ENCODE peak calls at places on chromosomes 6 and 20, in seven cellular contexts. One of them, this sample, is unnamed.

GRCh38 chr6:152087096-152087495 is 279.6 kb downstream of the ESR1 start:
- DNase-seq in fibroblast of lung: peak
- DNase-seq in cardiac muscle cell: no peak
- DNase-seq in AG09309: no peak
- DNase-seq in kidney epithelial cell: peak
- DNase-seq in upper lobe of right lung: no peak
- DNase-seq in H1: no peak
- DNase-seq in this sample: no peak

GRCh38 chr6:136539967-136540366 is 10.3 kb downstream of the MAP7 start:
- DNase-seq in fibroblast of lung: no peak
- DNase-seq in cardiac muscle cell: no peak
- DNase-seq in AG09309: no peak
- DNase-seq in kidney epithelial cell: no peak
- DNase-seq in upper lobe of right lung: no peak
- DNase-seq in H1: no peak
- DNase-seq in this sample: peak

GRCh38 chr20:6213311-6213710 is 90.5 kb upstream of the FERMT1 start:
- DNase-seq in fibroblast of lung: no peak
- DNase-seq in cardiac muscle cell: no peak
- DNase-seq in AG09309: no peak
- DNase-seq in kidney epithelial cell: no peak
- DNase-seq in upper lobe of right lung: no peak
- DNase-seq in H1: no peak
- DNase-seq in this sample: no peak

GRCh38 chr6:44664716-44665115 is 277.2 kb downstream of the CDC5L start:
- DNase-seq in fibroblast of lung: peak
- DNase-seq in cardiac muscle cell: peak
- DNase-seq in AG09309: no peak
- DNase-seq in kidney epithelial cell: no peak
- DNase-seq in upper lobe of right lung: no peak
- DNase-seq in H1: no peak
- DNase-seq in this sample: peak

GRCh38 chr6:11370191-11371018 is 137.9 kb upstream of the NEDD9 start:
- DNase-seq in fibroblast of lung: peak
- DNase-seq in cardiac muscle cell: peak
- DNase-seq in AG09309: no peak
- DNase-seq in kidney epithelial cell: no peak
- DNase-seq in upper lobe of right lung: no peak
- DNase-seq in H1: no peak
- DNase-seq in this sample: no peak

GRCh38 chr6:45830441-45831139 is 185.1 kb downstream of the CLIC5 start:
- DNase-seq in fibroblast of lung: peak
- DNase-seq in cardiac muscle cell: peak
- DNase-seq in AG09309: no peak
- DNase-seq in kidney epithelial cell: no peak
- DNase-seq in upper lobe of right lung: no peak
- DNase-seq in H1: no peak
- DNase-seq in this sample: peak

GRCh38 chr6:45986746-45987274 is 28.9 kb downstream of the CLIC5 start:
- DNase-seq in fibroblast of lung: no peak
- DNase-seq in cardiac muscle cell: no peak
- DNase-seq in AG09309: no peak
- DNase-seq in kidney epithelial cell: no peak
- DNase-seq in upper lobe of right lung: no peak
- DNase-seq in H1: no peak
- DNase-seq in this sample: no peak

GRCh38 chr20:25011831-25012241 is 19.3 kb upstream of the APMAP start:
- DNase-seq in fibroblast of lung: no peak
- DNase-seq in cardiac muscle cell: no peak
- DNase-seq in AG09309: no peak
- DNase-seq in kidney epithelial cell: no peak
- DNase-seq in upper lobe of right lung: no peak
- DNase-seq in H1: no peak
- DNase-seq in this sample: no peak

GRCh38 chr6:105838156-105838555 is 248.0 kb upstream of the PRDM1 start:
- DNase-seq in fibroblast of lung: no peak
- DNase-seq in cardiac muscle cell: no peak
- DNase-seq in AG09309: peak
- DNase-seq in kidney epithelial cell: no peak
- DNase-seq in upper lobe of right lung: no peak
- DNase-seq in H1: no peak
- DNase-seq in this sample: no peak

GRCh38 chr6:116397960-116398359 is 27.2 kb downstream of the DSE start:
- DNase-seq in fibroblast of lung: peak
- DNase-seq in cardiac muscle cell: peak
- DNase-seq in AG09309: no peak
- DNase-seq in kidney epithelial cell: no peak
- DNase-seq in upper lobe of right lung: no peak
- DNase-seq in H1: no peak
- DNase-seq in this sample: no peak

GRCh38 chr20:25025091-25025861 is 32.7 kb downstream of the ACSS1 start:
- DNase-seq in fibroblast of lung: no peak
- DNase-seq in cardiac muscle cell: no peak
- DNase-seq in AG09309: no peak
- DNase-seq in kidney epithelial cell: no peak
- DNase-seq in upper lobe of right lung: peak
- DNase-seq in H1: no peak
- DNase-seq in this sample: no peak

GRCh38 chr20:34680586-34680985 is 3.7 kb upstream of the PIGU start:
- DNase-seq in fibroblast of lung: no peak
- DNase-seq in cardiac muscle cell: peak
- DNase-seq in AG09309: no peak
- DNase-seq in kidney epithelial cell: no peak
- DNase-seq in upper lobe of right lung: no peak
- DNase-seq in H1: no peak
- DNase-seq in this sample: no peak

GRCh38 chr20:42483694-42484303 is 705.9 kb downstream of the PTPRT start:
- DNase-seq in fibroblast of lung: no peak
- DNase-seq in cardiac muscle cell: peak
- DNase-seq in AG09309: no peak
- DNase-seq in kidney epithelial cell: no peak
- DNase-seq in upper lobe of right lung: no peak
- DNase-seq in H1: peak
- DNase-seq in this sample: no peak

GRCh38 chr6:167005350-167006159 is 6.4 kb downstream of the CEP43 start:
- DNase-seq in fibroblast of lung: peak
- DNase-seq in cardiac muscle cell: peak
- DNase-seq in AG09309: no peak
- DNase-seq in kidney epithelial cell: no peak
- DNase-seq in upper lobe of right lung: no peak
- DNase-seq in H1: no peak
- DNase-seq in this sample: no peak

GRCh38 chr20:44217342-44218092 is 6.9 kb upstream of the OSER1 start:
- DNase-seq in fibroblast of lung: peak
- DNase-seq in cardiac muscle cell: peak
- DNase-seq in AG09309: peak
- DNase-seq in kidney epithelial cell: no peak
- DNase-seq in upper lobe of right lung: peak
- DNase-seq in H1: peak
- DNase-seq in this sample: no peak

GRCh38 chr20:63697357-63697867 is 960 bp downstream of the TNFRSF6B start:
- DNase-seq in fibroblast of lung: no peak
- DNase-seq in cardiac muscle cell: no peak
- DNase-seq in AG09309: no peak
- DNase-seq in kidney epithelial cell: no peak
- DNase-seq in upper lobe of right lung: no peak
- DNase-seq in H1: no peak
- DNase-seq in this sample: no peak

GRCh38 chr6:168895102-168895812 is 358.4 kb downstream of the THBS2 start:
- DNase-seq in fibroblast of lung: peak
- DNase-seq in cardiac muscle cell: peak
- DNase-seq in AG09309: no peak
- DNase-seq in kidney epithelial cell: no peak
- DNase-seq in upper lobe of right lung: peak
- DNase-seq in H1: no peak
- DNase-seq in this sample: peak

GRCh38 chr6:127289934-127290333 is 23.3 kb downstream of the RNF146 start:
- DNase-seq in fibroblast of lung: no peak
- DNase-seq in cardiac muscle cell: no peak
- DNase-seq in AG09309: no peak
- DNase-seq in kidney epithelial cell: no peak
- DNase-seq in upper lobe of right lung: no peak
- DNase-seq in H1: no peak
- DNase-seq in this sample: no peak

GRCh38 chr20:11894072-11894471 is 23.6 kb upstream of the BTBD3 start:
- DNase-seq in fibroblast of lung: no peak
- DNase-seq in cardiac muscle cell: no peak
- DNase-seq in AG09309: no peak
- DNase-seq in kidney epithelial cell: no peak
- DNase-seq in upper lobe of right lung: no peak
- DNase-seq in H1: no peak
- DNase-seq in this sample: no peak
- TF ChIP-seq CTCF in fibroblast of lung: no peak
- TF ChIP-seq CTCF in cardiac muscle cell: no peak
- TF ChIP-seq CTCF in AG09309: no peak
- TF ChIP-seq CTCF in kidney epithelial cell: no peak
- TF ChIP-seq CTCF in upper lobe of right lung: no peak
- TF ChIP-seq CTCF in H1: no peak
- TF ChIP-seq CTCF in this sample: no peak

GRCh38 chr6:28776269-28777146 is 147.3 kb downstream of the TRIM27 start:
- DNase-seq in fibroblast of lung: no peak
- DNase-seq in cardiac muscle cell: no peak
- DNase-seq in AG09309: no peak
- DNase-seq in kidney epithelial cell: no peak
- DNase-seq in upper lobe of right lung: no peak
- DNase-seq in H1: no peak
- DNase-seq in this sample: no peak

GRCh38 chr6:28775405-28776129 is 148.2 kb downstream of the TRIM27 start:
- DNase-seq in fibroblast of lung: no peak
- DNase-seq in cardiac muscle cell: no peak
- DNase-seq in AG09309: no peak
- DNase-seq in kidney epithelial cell: no peak
- DNase-seq in upper lobe of right lung: no peak
- DNase-seq in H1: no peak
- DNase-seq in this sample: no peak

GRCh38 chr6:28775052-28775376 is 148.8 kb downstream of the TRIM27 start:
- DNase-seq in fibroblast of lung: no peak
- DNase-seq in cardiac muscle cell: no peak
- DNase-seq in AG09309: no peak
- DNase-seq in kidney epithelial cell: no peak
- DNase-seq in upper lobe of right lung: no peak
- DNase-seq in H1: no peak
- DNase-seq in this sample: no peak

GRCh38 chr6:28772480-28773381 is 151.1 kb downstream of the TRIM27 start:
- DNase-seq in fibroblast of lung: no peak
- DNase-seq in cardiac muscle cell: no peak
- DNase-seq in AG09309: no peak
- DNase-seq in kidney epithelial cell: no peak
- DNase-seq in upper lobe of right lung: no peak
- DNase-seq in H1: no peak
- DNase-seq in this sample: no peak

GRCh38 chr6:28774292-28775051 is 149.3 kb downstream of the TRIM27 start:
- DNase-seq in fibroblast of lung: no peak
- DNase-seq in cardiac muscle cell: no peak
- DNase-seq in AG09309: no peak
- DNase-seq in kidney epithelial cell: no peak
- DNase-seq in upper lobe of right lung: no peak
- DNase-seq in H1: no peak
- DNase-seq in this sample: no peak
- H3K4me3 ChIP-seq in fibroblast of lung: no peak
- H3K4me3 ChIP-seq in cardiac muscle cell: no peak
- H3K4me3 ChIP-seq in AG09309: no peak
- H3K4me3 ChIP-seq in kidney epithelial cell: no peak
- H3K4me3 ChIP-seq in upper lobe of right lung: no peak
- H3K4me3 ChIP-seq in H1: peak
- H3K4me3 ChIP-seq in this sample: no peak

DNA sequence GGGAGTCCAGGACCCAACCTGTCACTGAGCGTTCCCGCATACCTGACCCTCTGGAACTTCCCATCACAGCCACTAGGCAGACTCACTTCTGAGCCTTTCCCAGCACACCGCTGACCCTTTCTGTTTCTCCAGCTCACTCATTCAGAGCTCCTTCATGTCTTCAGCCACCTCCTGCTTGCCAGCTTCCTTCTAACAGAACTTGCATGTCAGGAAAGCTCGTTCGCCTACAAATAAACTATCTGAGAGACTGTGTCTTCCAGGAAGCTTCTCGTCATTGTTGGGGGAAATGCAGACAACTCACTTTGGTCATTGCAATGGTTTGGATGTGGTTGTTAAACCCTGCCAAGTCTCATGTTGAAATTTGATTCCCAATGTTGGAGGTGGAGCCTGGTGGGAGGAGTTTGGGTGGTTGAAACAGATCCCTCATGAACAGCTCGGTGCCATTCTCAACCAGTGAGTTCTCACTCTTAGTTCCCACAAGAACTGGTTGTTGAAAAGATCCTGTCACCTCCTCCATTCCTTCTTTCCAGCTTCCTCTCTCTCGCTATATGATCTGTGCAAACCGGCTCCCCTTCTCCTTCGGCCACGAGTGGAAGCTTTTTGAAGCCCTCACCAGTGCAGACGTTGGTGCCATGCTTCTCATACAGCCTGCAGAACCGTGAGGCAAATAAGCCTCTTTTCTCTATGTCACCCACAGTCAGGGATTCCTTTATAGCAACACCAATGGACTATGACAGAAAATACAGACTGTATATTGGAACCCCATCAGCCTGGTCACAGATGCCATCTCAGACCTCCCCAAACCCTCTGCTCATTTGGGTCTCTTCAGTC is 1.4 kb upstream of the MUC21 start:
- DNase-seq in fibroblast of lung: peak
- DNase-seq in cardiac muscle cell: peak
- DNase-seq in AG09309: peak
- DNase-seq in kidney epithelial cell: peak
- DNase-seq in upper lobe of right lung: no peak
- DNase-seq in H1: no peak
- DNase-seq in this sample: no peak
- TF ChIP-seq CTCF in fibroblast of lung: peak
- TF ChIP-seq CTCF in cardiac muscle cell: peak
- TF ChIP-seq CTCF in AG09309: peak
- TF ChIP-seq CTCF in kidney epithelial cell: peak
- TF ChIP-seq CTCF in upper lobe of right lung: peak
- TF ChIP-seq CTCF in H1: peak
- TF ChIP-seq CTCF in this sample: peak

GRCh38 chr6:161436106-161436876 is 162.4 kb upstream of the AGPAT4 start:
- DNase-seq in fibroblast of lung: peak
- DNase-seq in cardiac muscle cell: no peak
- DNase-seq in AG09309: no peak
- DNase-seq in kidney epithelial cell: no peak
- DNase-seq in upper lobe of right lung: no peak
- DNase-seq in H1: no peak
- DNase-seq in this sample: no peak

GRCh38 chr6:161434331-161434730 is 160.5 kb upstream of the AGPAT4 start:
- DNase-seq in fibroblast of lung: peak
- DNase-seq in cardiac muscle cell: peak
- DNase-seq in AG09309: no peak
- DNase-seq in kidney epithelial cell: no peak
- DNase-seq in upper lobe of right lung: no peak
- DNase-seq in H1: no peak
- DNase-seq in this sample: no peak

GRCh38 chr6:161432546-161432945 is 158.7 kb upstream of the AGPAT4 start:
- DNase-seq in fibroblast of lung: no peak
- DNase-seq in cardiac muscle cell: no peak
- DNase-seq in AG09309: no peak
- DNase-seq in kidney epithelial cell: no peak
- DNase-seq in upper lobe of right lung: no peak
- DNase-seq in H1: no peak
- DNase-seq in this sample: no peak

GRCh38 chr6:161435426-161436065 is 161.7 kb upstream of the AGPAT4 start:
- DNase-seq in fibroblast of lung: peak
- DNase-seq in cardiac muscle cell: peak
- DNase-seq in AG09309: no peak
- DNase-seq in kidney epithelial cell: no peak
- DNase-seq in upper lobe of right lung: no peak
- DNase-seq in H1: no peak
- DNase-seq in this sample: no peak

GRCh38 chr6:161434921-161435411 is 161.1 kb upstream of the AGPAT4 start:
- DNase-seq in fibroblast of lung: peak
- DNase-seq in cardiac muscle cell: peak
- DNase-seq in AG09309: peak
- DNase-seq in kidney epithelial cell: peak
- DNase-seq in upper lobe of right lung: no peak
- DNase-seq in H1: no peak
- DNase-seq in this sample: peak
- H3K4me3 ChIP-seq in fibroblast of lung: peak
- H3K4me3 ChIP-seq in cardiac muscle cell: no peak
- H3K4me3 ChIP-seq in AG09309: no peak
- H3K4me3 ChIP-seq in kidney epithelial cell: no peak
- H3K4me3 ChIP-seq in upper lobe of right lung: no peak
- H3K4me3 ChIP-seq in H1: no peak
- H3K4me3 ChIP-seq in this sample: no peak

This sample was measured in retinal pigment epithelial cell.